ENCODE peak calls at places on chromosomes 13 and 19, in seven cellular contexts. One of them, this sample, is unnamed.

GRCh38 chr19:52099497-52100138 is 4.1 kb upstream of the ZNF841 start:
- DNase-seq in colonic mucosa: no peak
- DNase-seq in CD8-positive, alpha-beta T cell: no peak
- DNase-seq in esophagus squamous epithelium: no peak
- DNase-seq in MCF 10A: no peak
- DNase-seq in stomach: no peak
- DNase-seq in HepG2: peak; percentile 64
- DNase-seq in this sample: no peak

GRCh38 chr13:60112771-60113170 is 51.0 kb downstream of the DIAPH3 start:
- DNase-seq in colonic mucosa: no peak
- DNase-seq in CD8-positive, alpha-beta T cell: no peak
- DNase-seq in esophagus squamous epithelium: no peak
- DNase-seq in MCF 10A: no peak
- DNase-seq in stomach: no peak
- DNase-seq in HepG2: no peak
- DNase-seq in this sample: no peak

GRCh38 chr19:18865973-18866799 is 29.8 kb downstream of the CERS1 start:
- DNase-seq in colonic mucosa: peak; percentile 64
- DNase-seq in CD8-positive, alpha-beta T cell: peak; percentile 55
- DNase-seq in esophagus squamous epithelium: no peak
- DNase-seq in MCF 10A: peak; percentile 70
- DNase-seq in stomach: peak; percentile 67
- DNase-seq in HepG2: peak; percentile 35
- DNase-seq in this sample: no peak

GRCh38 chr13:35475131-35475959 is 1.1 kb downstream of the MAB21L1 start:
- DNase-seq in colonic mucosa: peak; percentile 19
- DNase-seq in CD8-positive, alpha-beta T cell: no peak
- DNase-seq in esophagus squamous epithelium: no peak
- DNase-seq in MCF 10A: no peak
- DNase-seq in stomach: peak; percentile 39
- DNase-seq in HepG2: no peak
- DNase-seq in this sample: no peak

GRCh38 chr19:38667552-38668205 is 20.2 kb downstream of the ACTN4 start:
- DNase-seq in colonic mucosa: no peak
- DNase-seq in CD8-positive, alpha-beta T cell: no peak
- DNase-seq in esophagus squamous epithelium: no peak
- DNase-seq in MCF 10A: peak; percentile 28
- DNase-seq in stomach: no peak
- DNase-seq in HepG2: no peak
- DNase-seq in this sample: no peak

GRCh38 chr13:47133024-47133445 is 236.2 kb upstream of the HTR2A start:
- DNase-seq in colonic mucosa: no peak
- DNase-seq in CD8-positive, alpha-beta T cell: no peak
- DNase-seq in esophagus squamous epithelium: no peak
- DNase-seq in MCF 10A: no peak
- DNase-seq in stomach: no peak
- DNase-seq in HepG2: no peak
- DNase-seq in this sample: no peak

GRCh38 chr13:30739646-30740642 is 4.6 kb downstream of the ALOX5AP start:
- DNase-seq in colonic mucosa: no peak
- DNase-seq in CD8-positive, alpha-beta T cell: peak; percentile 61
- DNase-seq in esophagus squamous epithelium: no peak
- DNase-seq in MCF 10A: peak; percentile 78
- DNase-seq in stomach: peak; percentile 27
- DNase-seq in HepG2: no peak
- DNase-seq in this sample: peak; percentile 78

GRCh38 chr19:32599258-32599657 is 18.3 kb downstream of the PDCD5 start:
- DNase-seq in colonic mucosa: no peak
- DNase-seq in CD8-positive, alpha-beta T cell: no peak
- DNase-seq in esophagus squamous epithelium: no peak
- DNase-seq in MCF 10A: no peak
- DNase-seq in stomach: no peak
- DNase-seq in HepG2: no peak
- DNase-seq in this sample: no peak

GRCh38 chr19:4598712-4599111 is 39.2 kb upstream of the SEMA6B start:
- DNase-seq in colonic mucosa: no peak
- DNase-seq in CD8-positive, alpha-beta T cell: no peak
- DNase-seq in esophagus squamous epithelium: no peak
- DNase-seq in MCF 10A: no peak
- DNase-seq in stomach: no peak
- DNase-seq in HepG2: no peak
- DNase-seq in this sample: no peak

GRCh38 chr13:49533586-49534269 is 38.0 kb downstream of the PHF11 start:
- DNase-seq in colonic mucosa: no peak
- DNase-seq in CD8-positive, alpha-beta T cell: no peak
- DNase-seq in esophagus squamous epithelium: no peak
- DNase-seq in MCF 10A: no peak
- DNase-seq in stomach: no peak
- DNase-seq in HepG2: no peak
- DNase-seq in this sample: no peak

GRCh38 chr19:32650671-32651070 is 24.3 kb downstream of the ANKRD27 start:
- DNase-seq in colonic mucosa: no peak
- DNase-seq in CD8-positive, alpha-beta T cell: no peak
- DNase-seq in esophagus squamous epithelium: no peak
- DNase-seq in MCF 10A: no peak
- DNase-seq in stomach: no peak
- DNase-seq in HepG2: no peak
- DNase-seq in this sample: no peak

GRCh38 chr19:41223431-41224234 is 4.6 kb downstream of the AXL start:
- DNase-seq in colonic mucosa: no peak
- DNase-seq in CD8-positive, alpha-beta T cell: no peak
- DNase-seq in esophagus squamous epithelium: no peak
- DNase-seq in MCF 10A: peak; percentile 61
- DNase-seq in stomach: no peak
- DNase-seq in HepG2: peak; percentile 57
- DNase-seq in this sample: no peak

GRCh38 chr19:28065026-28065425 is 1147.9 kb downstream of the UQCRFS1 start:
- DNase-seq in colonic mucosa: no peak
- DNase-seq in CD8-positive, alpha-beta T cell: no peak
- DNase-seq in esophagus squamous epithelium: no peak
- DNase-seq in MCF 10A: no peak
- DNase-seq in stomach: no peak
- DNase-seq in HepG2: no peak
- DNase-seq in this sample: no peak

GRCh38 chr19:47275866-47276461 is 1.3 kb downstream of the INAFM1 start:
- DNase-seq in colonic mucosa: no peak
- DNase-seq in CD8-positive, alpha-beta T cell: no peak
- DNase-seq in esophagus squamous epithelium: no peak
- DNase-seq in MCF 10A: no peak
- DNase-seq in stomach: no peak
- DNase-seq in HepG2: no peak
- DNase-seq in this sample: no peak

GRCh38 chr19:13881692-13882418 is 4.9 kb downstream of the NANOS3 start:
- DNase-seq in colonic mucosa: peak; percentile 60
- DNase-seq in CD8-positive, alpha-beta T cell: peak; percentile 59
- DNase-seq in esophagus squamous epithelium: no peak
- DNase-seq in MCF 10A: no peak
- DNase-seq in stomach: no peak
- DNase-seq in HepG2: no peak
- DNase-seq in this sample: no peak

GRCh38 chr19:17627921-17628320 is 60.2 kb downstream of the UNC13A start:
- DNase-seq in colonic mucosa: no peak
- DNase-seq in CD8-positive, alpha-beta T cell: no peak
- DNase-seq in esophagus squamous epithelium: no peak
- DNase-seq in MCF 10A: no peak
- DNase-seq in stomach: no peak
- DNase-seq in HepG2: no peak
- DNase-seq in this sample: no peak

GRCh38 chr19:43574424-43575155 is 737 bp downstream of the XRCC1 start:
- DNase-seq in colonic mucosa: no peak
- DNase-seq in CD8-positive, alpha-beta T cell: no peak
- DNase-seq in esophagus squamous epithelium: no peak
- DNase-seq in MCF 10A: peak; percentile 43
- DNase-seq in stomach: no peak
- DNase-seq in HepG2: no peak
- DNase-seq in this sample: no peak

GRCh38 chr19:55368106-55368505 is 2.2 kb downstream of the IL11 start:
- DNase-seq in colonic mucosa: no peak
- DNase-seq in CD8-positive, alpha-beta T cell: no peak
- DNase-seq in esophagus squamous epithelium: no peak
- DNase-seq in MCF 10A: no peak
- DNase-seq in stomach: no peak
- DNase-seq in HepG2: no peak
- DNase-seq in this sample: no peak

GRCh38 chr19:6091771-6092291 is 18.5 kb downstream of the RFX2 start:
- DNase-seq in colonic mucosa: peak; percentile 74
- DNase-seq in CD8-positive, alpha-beta T cell: no peak
- DNase-seq in esophagus squamous epithelium: no peak
- DNase-seq in MCF 10A: no peak
- DNase-seq in stomach: no peak
- DNase-seq in HepG2: no peak
- DNase-seq in this sample: no peak

GRCh38 chr13:103757361-103757760 is 691.1 kb upstream of the SLC10A2 start:
- DNase-seq in colonic mucosa: no peak
- DNase-seq in CD8-positive, alpha-beta T cell: no peak
- DNase-seq in esophagus squamous epithelium: no peak
- DNase-seq in MCF 10A: no peak
- DNase-seq in stomach: no peak
- DNase-seq in HepG2: no peak
- DNase-seq in this sample: no peak

GRCh38 chr13:103758222-103758621 is 692.0 kb upstream of the SLC10A2 start:
- DNase-seq in colonic mucosa: no peak
- DNase-seq in CD8-positive, alpha-beta T cell: no peak
- DNase-seq in esophagus squamous epithelium: no peak
- DNase-seq in MCF 10A: no peak
- DNase-seq in stomach: no peak
- DNase-seq in HepG2: no peak
- DNase-seq in this sample: no peak

DNA sequence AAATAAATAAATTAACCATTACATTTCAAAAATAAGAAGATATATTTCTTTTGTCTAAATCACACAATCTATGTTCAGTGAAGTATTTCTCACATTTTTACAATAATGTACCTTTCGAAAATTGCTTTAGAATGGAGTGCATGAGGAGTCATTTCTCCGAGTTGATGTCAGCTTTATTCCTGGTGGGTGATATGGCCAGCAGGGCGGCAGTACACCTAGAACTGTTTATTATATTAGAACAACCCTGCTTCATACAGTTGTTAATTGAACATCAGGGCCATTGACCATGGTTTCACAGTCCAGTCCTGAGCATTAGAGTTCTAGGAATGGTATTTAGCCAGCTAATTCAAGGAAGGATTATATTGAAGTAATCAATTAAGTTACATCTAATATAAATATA is 696.3 kb upstream of the SLC10A2 start:
- DNase-seq in colonic mucosa: no peak
- DNase-seq in CD8-positive, alpha-beta T cell: no peak
- DNase-seq in esophagus squamous epithelium: no peak
- DNase-seq in MCF 10A: no peak
- DNase-seq in stomach: no peak
- DNase-seq in HepG2: no peak
- DNase-seq in this sample: no peak
- TF ChIP-seq CTCF in colonic mucosa: no peak
- TF ChIP-seq CTCF in CD8-positive, alpha-beta T cell: no peak
- TF ChIP-seq CTCF in esophagus squamous epithelium: no peak
- TF ChIP-seq CTCF in MCF 10A: no peak
- TF ChIP-seq CTCF in stomach: no peak
- TF ChIP-seq CTCF in HepG2: no peak
- TF ChIP-seq CTCF in this sample: no peak

GRCh38 chr19:49801966-49802661 is 11.0 kb downstream of the FUZ start:
- DNase-seq in colonic mucosa: peak; percentile 79
- DNase-seq in CD8-positive, alpha-beta T cell: no peak
- DNase-seq in esophagus squamous epithelium: no peak
- DNase-seq in MCF 10A: peak; percentile 28
- DNase-seq in stomach: peak; percentile 69
- DNase-seq in HepG2: no peak
- DNase-seq in this sample: no peak
- TF ChIP-seq CTCF in colonic mucosa: no peak
- TF ChIP-seq CTCF in CD8-positive, alpha-beta T cell: no peak
- TF ChIP-seq CTCF in esophagus squamous epithelium: peak; percentile 18
- TF ChIP-seq CTCF in MCF 10A: no peak
- TF ChIP-seq CTCF in stomach: no peak
- TF ChIP-seq CTCF in HepG2: no peak
- TF ChIP-seq CTCF in this sample: no peak

DNA sequence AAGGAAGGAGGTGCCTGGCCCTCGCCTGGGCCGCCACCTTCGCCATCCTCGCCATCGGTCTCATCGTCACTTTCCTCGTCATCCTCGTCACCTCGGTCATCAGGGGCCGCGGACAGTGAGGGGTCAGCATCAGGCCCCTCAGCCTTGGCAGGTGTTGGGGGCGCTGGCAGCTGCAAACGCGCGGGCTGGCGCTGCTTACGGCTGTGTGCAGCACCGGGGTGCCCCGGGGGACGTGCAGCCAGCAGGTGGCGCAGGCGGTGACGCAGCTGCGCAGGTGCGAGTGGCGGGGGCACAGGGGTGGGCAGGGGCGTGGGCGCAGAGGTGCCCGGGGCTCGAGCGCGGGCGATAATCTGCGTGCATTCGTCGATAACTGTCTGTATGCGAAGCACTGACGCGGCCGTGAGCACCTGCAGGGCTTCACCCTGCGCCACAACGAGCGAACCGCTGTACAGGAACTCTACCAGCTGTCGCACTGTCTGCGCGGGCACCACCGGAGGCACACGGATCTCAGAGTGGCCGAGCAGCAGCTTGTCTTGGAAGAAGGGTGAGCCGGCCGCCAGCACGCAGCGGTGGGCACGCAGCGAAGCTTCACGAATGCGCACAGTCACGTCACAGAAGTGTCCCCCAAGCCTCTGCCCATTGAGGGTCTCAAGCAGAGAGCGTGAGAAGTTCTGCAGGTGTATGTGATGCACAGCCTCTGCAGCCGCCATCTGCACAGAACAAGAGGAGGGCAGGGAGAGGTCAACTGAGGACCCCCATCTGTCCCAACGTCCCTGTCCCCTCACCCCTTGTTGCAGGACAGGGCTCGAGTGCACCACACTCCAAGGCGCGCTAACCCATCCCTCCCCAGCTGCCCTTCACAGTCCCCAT is 2.4 kb downstream of the ZBTB45 start:
- DNase-seq in colonic mucosa: no peak
- DNase-seq in CD8-positive, alpha-beta T cell: no peak
- DNase-seq in esophagus squamous epithelium: no peak
- DNase-seq in MCF 10A: no peak
- DNase-seq in stomach: no peak
- DNase-seq in HepG2: no peak
- DNase-seq in this sample: no peak
- TF ChIP-seq CTCF in colonic mucosa: no peak
- TF ChIP-seq CTCF in CD8-positive, alpha-beta T cell: no peak
- TF ChIP-seq CTCF in esophagus squamous epithelium: no peak
- TF ChIP-seq CTCF in MCF 10A: no peak
- TF ChIP-seq CTCF in stomach: no peak
- TF ChIP-seq CTCF in HepG2: peak; percentile 17
- TF ChIP-seq CTCF in this sample: no peak

DNA sequence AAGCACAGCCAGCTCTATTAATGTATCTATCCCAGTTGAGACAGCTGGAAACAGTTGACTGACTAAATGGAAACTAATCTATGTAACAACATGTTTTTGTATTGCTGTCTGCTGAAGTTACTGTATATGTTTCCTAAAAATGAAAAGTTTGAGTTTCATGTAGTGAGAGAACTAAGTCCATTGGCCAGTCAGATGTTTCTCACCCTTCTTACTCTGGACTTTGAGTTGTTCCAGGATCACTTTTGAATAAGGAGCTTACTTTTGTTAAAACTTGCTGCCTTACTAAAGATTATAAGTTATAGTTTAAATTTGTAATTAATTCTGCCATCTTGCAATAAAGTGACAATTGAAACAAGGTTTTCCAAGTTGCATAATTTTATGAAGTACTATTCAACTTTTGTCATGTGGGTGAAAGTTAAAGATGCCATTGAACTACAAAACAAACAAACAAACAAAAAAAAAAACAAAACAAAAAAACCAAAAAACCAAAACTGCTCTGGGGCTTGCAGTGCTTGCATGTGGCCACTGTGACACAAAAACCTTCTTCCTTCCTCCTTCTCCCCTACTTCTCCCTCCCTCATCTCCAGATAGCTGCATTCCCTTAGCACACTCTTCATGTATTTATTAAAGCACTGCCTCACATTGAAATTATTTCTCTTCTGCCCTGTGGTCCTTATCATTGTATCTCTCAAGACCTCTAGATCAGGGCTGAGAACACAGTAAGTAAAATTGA is 15.3 kb downstream of the WDFY2 start:
- DNase-seq in colonic mucosa: no peak
- DNase-seq in CD8-positive, alpha-beta T cell: no peak
- DNase-seq in esophagus squamous epithelium: no peak
- DNase-seq in MCF 10A: no peak
- DNase-seq in stomach: no peak
- DNase-seq in HepG2: no peak
- DNase-seq in this sample: no peak
- TF ChIP-seq CTCF in colonic mucosa: no peak
- TF ChIP-seq CTCF in CD8-positive, alpha-beta T cell: no peak
- TF ChIP-seq CTCF in esophagus squamous epithelium: no peak
- TF ChIP-seq CTCF in MCF 10A: no peak
- TF ChIP-seq CTCF in stomach: no peak
- TF ChIP-seq CTCF in HepG2: no peak
- TF ChIP-seq CTCF in this sample: peak; percentile 44